ENCODE peak calls at places on chromosomes 12 and 14, in seven cellular contexts. A is A549; D is effector memory CD4-positive, alpha-beta T cell; Q is body of pancreas; E is CD4-positive, CD25-positive, alpha-beta regulatory T cell; S is heart left ventricle; N is MM.1S. L is an unnamed sample. For H3K4me1, the result is how much of the 10 kb centered on the place peaks cover.

GRCh38 chr12:111773801-111774551 is 7.2 kb downstream of the ALDH2 start:
- DNase-seq in A (peak), D (no peak), Q (peak), E (no peak), S (peak), N (peak), L (peak)

GRCh38 chr12:57042695-57043094 is 7.2 kb downstream of the MYO1A start:
- DNase-seq in A (no peak), D (no peak), Q (no peak), E (no peak), S (no peak), N (no peak), L (no peak)

GRCh38 chr14:104750658-104751057 is 2.3 kb upstream of the SIVA1 start:
- DNase-seq in A (peak), D (no peak), Q (no peak), E (no peak), S (peak), N (no peak), L (no peak)

GRCh38 chr12:56521590-56522371 is at the start of gene RBMS2:
- DNase-seq in A (peak), D (peak), Q (peak), E (peak), S (peak), N (peak), L (peak)

GRCh38 chr14:103880334-103880985 is 33.1 kb upstream of the PPP1R13B start:
- DNase-seq in A (no peak), D (no peak), Q (peak), E (no peak), S (peak), N (no peak), L (peak)

GRCh38 chr12:47988073-47989022 is 15.9 kb downstream of the COL2A1 start:
- DNase-seq in A (no peak), D (no peak), Q (no peak), E (no peak), S (no peak), N (no peak), L (peak)

GRCh38 chr12:128069359-128069997 is 197.5 kb upstream of the TMEM132C start:
- DNase-seq in A (peak), D (no peak), Q (peak), E (no peak), S (no peak), N (peak), L (peak)

GRCh38 chr14:67491741-67492504 is 3.4 kb upstream of the TMEM229B start:
- DNase-seq in A (no peak), D (no peak), Q (peak), E (no peak), S (peak), N (no peak), L (peak)

GRCh38 chr12:99567072-99567471 is 80.5 kb upstream of the GARIN6 start:
- DNase-seq in A (no peak), D (no peak), Q (no peak), E (no peak), S (no peak), N (no peak), L (no peak)

GRCh38 chr12:104290320-104290719 is 13.2 kb upstream of the EID3 start:
- DNase-seq in A (peak), D (no peak), Q (no peak), E (no peak), S (no peak), N (no peak), L (no peak)

GRCh38 chr14:24634158-24634557 is at the start of gene GZMB:
- DNase-seq in A (no peak), D (no peak), Q (no peak), E (no peak), S (no peak), N (no peak), L (no peak)

GRCh38 chr14:64137657-64138290 is 156.4 kb downstream of the ESR2 start:
- DNase-seq in A (peak), D (no peak), Q (peak), E (no peak), S (no peak), N (no peak), L (no peak)

GRCh38 chr12:42611571-42612257 is 22.2 kb upstream of the PRICKLE1 start:
- DNase-seq in A (no peak), D (no peak), Q (no peak), E (no peak), S (no peak), N (no peak), L (no peak)

GRCh38 chr14:59190372-59190771 is 1.9 kb downstream of the DAAM1 start:
- DNase-seq in A (peak), D (no peak), Q (peak), E (no peak), S (peak), N (no peak), L (peak)

GRCh38 chr12:111426341-111427185 is 20.8 kb downstream of the SH2B3 start:
- DNase-seq in A (no peak), D (peak), Q (no peak), E (no peak), S (peak), N (no peak), L (no peak)

GRCh38 chr14:104721704-104722431 is 2.2 kb upstream of the ADSS1 start:
- DNase-seq in A (no peak), D (no peak), Q (no peak), E (no peak), S (peak), N (no peak), L (peak)

GRCh38 chr12:62744551-62744950 is 190.4 kb downstream of the PPM1H start:
- DNase-seq in A (no peak), D (no peak), Q (no peak), E (no peak), S (peak), N (no peak), L (peak)

GRCh38 chr12:55724226-55724939 is 4.2 kb downstream of the RDH5 start:
- DNase-seq in A (peak), D (peak), Q (peak), E (peak), S (peak), N (peak), L (peak)

GRCh38 chr12:88572785-88573565 is 7.3 kb downstream of the KITLG start:
- DNase-seq in A (no peak), D (no peak), Q (no peak), E (no peak), S (no peak), N (no peak), L (no peak)

GRCh38 chr14:31920003-31920402 is 157.1 kb upstream of the ARHGAP5 start:
- DNase-seq in A (no peak), D (no peak), Q (no peak), E (no peak), S (no peak), N (no peak), L (no peak)
- H3K4me1 ChIP-seq in A (under half), D (under half), Q (under half), E (under half), S (under half), N (under half), L (under half)

GRCh38 chr12:26938660-26939185 is 453 bp downstream of the FGFR1OP2 start:
- DNase-seq in A (no peak), D (no peak), Q (no peak), E (peak), S (no peak), N (peak), L (no peak)

GRCh38 chr12:26937863-26938659 is at the start of the genes FGFR1OP2 and INTS13:
- DNase-seq in A (peak), D (peak), Q (peak), E (peak), S (peak), N (peak), L (peak)

GRCh38 chr12:26940820-26941219 is 2.5 kb downstream of the FGFR1OP2 start:
- DNase-seq in A (no peak), D (no peak), Q (no peak), E (no peak), S (no peak), N (peak), L (no peak)

GRCh38 chr12:26939953-26940352 is 1.7 kb downstream of the FGFR1OP2 start:
- DNase-seq in A (no peak), D (no peak), Q (no peak), E (no peak), S (no peak), N (peak), L (no peak)

DNA sequence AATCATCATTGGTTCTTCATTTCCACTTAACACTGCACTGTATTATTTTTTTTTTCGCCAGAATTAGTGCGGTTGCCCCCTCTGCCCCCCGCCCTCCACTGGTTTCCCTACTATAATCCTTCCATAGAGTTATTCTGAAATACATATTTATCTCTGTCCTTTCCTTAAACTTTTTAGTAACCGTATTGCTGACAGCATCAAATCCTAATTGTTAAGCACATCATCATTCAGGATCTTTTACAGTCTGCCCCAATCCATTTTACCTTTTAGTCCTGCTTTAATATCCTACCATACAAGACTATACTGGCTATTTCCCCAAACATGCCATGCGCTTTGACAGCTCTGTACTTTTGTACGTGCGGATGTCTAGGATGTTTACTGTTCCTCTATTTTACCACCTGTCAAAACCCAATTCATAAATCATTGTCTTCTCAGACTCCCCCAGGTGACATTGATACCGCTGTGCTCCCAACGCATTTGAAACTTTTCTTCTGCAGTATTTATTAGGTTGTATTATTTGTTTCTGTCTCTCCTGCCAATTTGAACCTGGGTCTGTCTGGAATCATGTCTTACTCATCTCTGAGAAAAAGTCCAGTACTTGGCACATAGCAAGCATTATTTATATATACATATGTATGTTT is 1.0 kb downstream of the FGFR1OP2 start:
- DNase-seq in A (no peak), D (no peak), Q (no peak), E (no peak), S (no peak), N (peak), L (peak)
- H3K4me3 ChIP-seq in A (peak), D (peak), Q (peak), E (peak), S (peak), N (peak), L (peak)

GRCh38 chr12:51960890-51961289 is 9.4 kb downstream of the ACVR1B start:
- DNase-seq in A (no peak), D (no peak), Q (no peak), E (no peak), S (no peak), N (no peak), L (no peak)
- H3K4me1 ChIP-seq in A (under half), D (under half), Q (half or more), E (under half), S (under half), N (under half), L (under half)

GRCh38 chr12:45130881-45131281 is 80.0 kb upstream of the DBX2 start:
- DNase-seq in A (peak), D (no peak), Q (peak), E (no peak), S (peak), N (peak), L (peak)
- H3K4me3 ChIP-seq in A (no peak), D (no peak), Q (no peak), E (no peak), S (no peak), N (no peak), L (no peak)

DNA sequence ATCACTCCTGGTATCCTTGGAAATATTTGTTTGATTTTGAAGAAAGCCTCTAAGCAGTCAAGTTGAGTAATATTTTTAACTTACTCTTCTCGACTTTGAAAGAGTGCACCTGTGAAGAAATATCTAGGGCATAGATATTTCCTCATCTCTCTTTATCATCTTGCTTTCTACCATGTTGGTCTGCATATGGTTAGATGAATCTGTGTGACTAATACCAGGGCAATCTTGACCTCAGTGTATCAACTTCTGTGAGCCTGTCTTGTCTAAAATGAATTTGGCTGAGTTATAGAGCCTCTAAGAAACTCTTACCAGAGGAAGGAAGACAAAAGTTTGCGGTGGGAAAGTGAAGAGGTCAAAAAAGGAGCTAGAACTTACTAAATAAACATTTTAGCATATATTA is 68.4 kb downstream of the SYT1 start:
- DNase-seq in A (no peak), D (no peak), Q (no peak), E (no peak), S (no peak), N (no peak), L (no peak)
- H3K4me1 ChIP-seq in A (under half), D (under half), Q (under half), E (under half), S (under half), N (under half), L (under half)

GRCh38 chr12:65556676-65557424 is 267.4 kb upstream of the HMGA2 start:
- DNase-seq in A (peak), D (peak), Q (peak), E (no peak), S (peak), N (peak), L (peak)
- H3K4me3 ChIP-seq in A (no peak), D (no peak), Q (no peak), E (no peak), S (no peak), N (no peak), L (no peak)

GRCh38 chr14:99239661-99240092 is 32.3 kb downstream of the BCL11B start:
- DNase-seq in A (no peak), D (no peak), Q (no peak), E (no peak), S (no peak), N (no peak), L (no peak)
- H3K4me1 ChIP-seq in A (under half), D (half or more), Q (under half), E (half or more), S (under half), N (under half), L (under half)

GRCh38 chr12:76765598-76765997 is 1.7 kb downstream of the ZDHHC17 start:
- DNase-seq in A (no peak), D (no peak), Q (no peak), E (no peak), S (no peak), N (no peak), L (no peak)

GRCh38 chr12:76768566-76768965 is 4.7 kb downstream of the ZDHHC17 start:
- DNase-seq in A (no peak), D (no peak), Q (no peak), E (no peak), S (no peak), N (no peak), L (no peak)

GRCh38 chr12:76763746-76764675 is at the start of gene ZDHHC17:
- DNase-seq in A (peak), D (peak), Q (peak), E (peak), S (peak), N (peak), L (peak)

GRCh38 chr12:76764856-76765255 is 941 bp downstream of the ZDHHC17 start:
- DNase-seq in A (no peak), D (no peak), Q (peak), E (no peak), S (no peak), N (peak), L (peak)

GRCh38 chr12:76766161-76766560 is 2.2 kb downstream of the ZDHHC17 start:
- DNase-seq in A (no peak), D (no peak), Q (no peak), E (no peak), S (no peak), N (no peak), L (no peak)
- H3K4me3 ChIP-seq in A (no peak), D (no peak), Q (no peak), E (no peak), S (no peak), N (no peak), L (no peak)

GRCh38 chr12:95549392-95550084 is 1.7 kb downstream of the USP44 start:
- DNase-seq in A (no peak), D (no peak), Q (no peak), E (no peak), S (no peak), N (no peak), L (no peak)
- H3K4me1 ChIP-seq in A (under half), D (under half), Q (under half), E (under half), S (under half), N (under half), L (under half)

L was measured in SJCRH30.